ENCODE peak calls at places on chromosomes 6 and 20, in eight cellular contexts. I is ovary; F is CD8-positive, alpha-beta memory T cell; E is GM03348; A is uterus; Y is IMR-90; L is stimulated activated CD8-positive, alpha-beta memory T cell treated with anti-CD3 and anti-CD28 coated beads, Interleukin-2, amount 100 ng/mL, for 1 hour; U is COR-L47. V is an unnamed sample.
A peak's percentile ranks its signal among the peaks of the same experiment; 100 is the strongest.

GRCh38 chr6:44416103-44416502 is 28.6 kb downstream of the CDC5L start:
- DNase-seq in I (no peak), F (no peak), E (peak; percentile 46), A (no peak), Y (peak; percentile 58), L (no peak), U (no peak), V (no peak)

GRCh38 chr20:34891166-34892062 is 15.0 kb downstream of the ACSS2 start:
- DNase-seq in I (no peak), F (no peak), E (peak; percentile 67), A (no peak), Y (peak; percentile 88), L (no peak), U (no peak), V (no peak)

GRCh38 chr6:149088361-149088760 is 229.2 kb upstream of the TAB2 start:
- DNase-seq in I (no peak), F (no peak), E (no peak), A (no peak), Y (no peak), L (no peak), U (no peak), V (no peak)

GRCh38 chr6:142907017-142907470 is 37.9 kb downstream of the HIVEP2 start:
- DNase-seq in I (no peak), F (no peak), E (no peak), A (no peak), Y (no peak), L (no peak), U (no peak), V (no peak)

GRCh38 chr20:61166324-61166723 is 85.7 kb upstream of the CDH4 start:
- DNase-seq in I (no peak), F (no peak), E (peak; percentile 65), A (no peak), Y (no peak), L (no peak), U (no peak), V (no peak)

GRCh38 chr6:2939315-2940009 is 31.9 kb downstream of the SERPINB6 start:
- DNase-seq in I (no peak), F (no peak), E (no peak), A (no peak), Y (no peak), L (no peak), U (no peak), V (no peak)

GRCh38 chr20:63645218-63645617 is 8.0 kb downstream of the STMN3 start:
- DNase-seq in I (no peak), F (no peak), E (no peak), A (no peak), Y (no peak), L (no peak), U (no peak), V (no peak)

GRCh38 chr6:16415677-16416076 is 177.3 kb downstream of the GMPR start:
- DNase-seq in I (no peak), F (no peak), E (no peak), A (no peak), Y (no peak), L (no peak), U (no peak), V (no peak)

GRCh38 chr20:33672426-33673114 is 1.7 kb downstream of the NECAB3 start:
- DNase-seq in I (peak; percentile 40), F (no peak), E (no peak), A (no peak), Y (no peak), L (no peak), U (peak; percentile 87), V (peak; percentile 46)

GRCh38 chr6:30060634-30060981 is 457 bp upstream of the POLR1H start:
- DNase-seq in I (peak; percentile 16), F (no peak), E (peak; percentile 40), A (no peak), Y (peak; percentile 36), L (no peak), U (no peak), V (peak; percentile 69)

GRCh38 chr6:88813045-88813444 is 150.4 kb downstream of the RNGTT start:
- DNase-seq in I (no peak), F (no peak), E (no peak), A (no peak), Y (no peak), L (no peak), U (no peak), V (no peak)

GRCh38 chr6:32666420-32667300 is at the start of gene HLA-DQB1:
- DNase-seq in I (no peak), F (peak; percentile 17), E (peak; percentile 43), A (no peak), Y (no peak), L (peak; percentile 33), U (no peak), V (no peak)

GRCh38 chr20:10217517-10218410 is 866 bp upstream of the SNAP25 start:
- DNase-seq in I (peak; percentile 90), F (no peak), E (no peak), A (peak; percentile 84), Y (peak; percentile 96), L (no peak), U (peak; percentile 79), V (no peak)

GRCh38 chr6:163937071-163937470 is 522.6 kb downstream of the QKI start:
- DNase-seq in I (no peak), F (no peak), E (no peak), A (no peak), Y (no peak), L (no peak), U (no peak), V (no peak)

GRCh38 chr6:168884646-168885086 is 369.0 kb downstream of the THBS2 start:
- DNase-seq in I (peak; percentile 73), F (peak; percentile 79), E (peak; percentile 94), A (peak; percentile 67), Y (peak; percentile 5), L (peak; percentile 58), U (peak; percentile 29), V (peak; percentile 70)

GRCh38 chr6:31609519-31610406 is 5.3 kb upstream of the AIF1 start:
- DNase-seq in I (no peak), F (no peak), E (no peak), A (no peak), Y (no peak), L (no peak), U (peak; percentile 73), V (no peak)

GRCh38 chr6:169252805-169253189 is 849 bp downstream of the THBS2 start:
- DNase-seq in I (no peak), F (no peak), E (peak; percentile 36), A (peak; percentile 58), Y (no peak), L (no peak), U (peak; percentile 32), V (no peak)

GRCh38 chr6:19731286-19731685 is 105.9 kb upstream of the ID4 start:
- DNase-seq in I (no peak), F (no peak), E (peak; percentile 77), A (no peak), Y (peak; percentile 93), L (no peak), U (no peak), V (no peak)

GRCh38 chr20:62832212-62832922 is 15.5 kb downstream of the COL9A3 start:
- DNase-seq in I (no peak), F (no peak), E (peak; percentile 12), A (no peak), Y (no peak), L (no peak), U (no peak), V (peak; percentile 57)

GRCh38 chr20:9411833-9412232 is 102.6 kb upstream of the LAMP5 start:
- DNase-seq in I (no peak), F (no peak), E (no peak), A (no peak), Y (no peak), L (no peak), U (no peak), V (no peak)

GRCh38 chr20:33791959-33792597 is 19.1 kb upstream of the CHMP4B start:
- DNase-seq in I (no peak), F (peak; percentile 45), E (peak; percentile 74), A (peak; percentile 35), Y (peak; percentile 37), L (peak; percentile 14), U (no peak), V (peak; percentile 67)

GRCh38 chr6:169971951-169972651 is 220.7 kb downstream of the ERMARD start:
- DNase-seq in I (peak; percentile 1), F (no peak), E (no peak), A (peak; percentile 6), Y (no peak), L (no peak), U (no peak), V (no peak)

GRCh38 chr6:32116674-32117073 is 7.5 kb upstream of the TNXB start:
- DNase-seq in I (peak; percentile 16), F (no peak), E (no peak), A (no peak), Y (no peak), L (no peak), U (no peak), V (no peak)

GRCh38 chr6:36757943-36758508 is 60.4 kb downstream of the RAB44 start:
- DNase-seq in I (no peak), F (no peak), E (no peak), A (no peak), Y (no peak), L (no peak), U (no peak), V (no peak)

GRCh38 chr6:81450180-81450579 is 302.3 kb downstream of the TENT5A start:
- DNase-seq in I (no peak), F (no peak), E (peak; percentile 53), A (no peak), Y (peak; percentile 67), L (no peak), U (no peak), V (no peak)

GRCh38 chr6:7173843-7174503 is 66.2 kb downstream of the RREB1 start:
- DNase-seq in I (no peak), F (no peak), E (no peak), A (no peak), Y (no peak), L (no peak), U (no peak), V (no peak)

GRCh38 chr20:13586133-13586532 is 52.6 kb downstream of the TASP1 start:
- DNase-seq in I (no peak), F (no peak), E (no peak), A (no peak), Y (no peak), L (no peak), U (no peak), V (no peak)

GRCh38 chr20:60395993-60396392 is 437.8 kb downstream of the CDH26 start:
- DNase-seq in I (no peak), F (no peak), E (no peak), A (no peak), Y (no peak), L (no peak), U (peak; percentile 79), V (no peak)

GRCh38 chr6:106133040-106133439 is 46.9 kb downstream of the PRDM1 start:
- DNase-seq in I (no peak), F (no peak), E (no peak), A (no peak), Y (no peak), L (no peak), U (no peak), V (no peak)

GRCh38 chr6:167502471-167502870 is 177.6 kb downstream of the TTLL2 start:
- DNase-seq in I (no peak), F (no peak), E (no peak), A (no peak), Y (no peak), L (no peak), U (no peak), V (no peak)

GRCh38 chr6:88512951-88513350 is 346.8 kb upstream of the CNR1 start:
- DNase-seq in I (no peak), F (no peak), E (no peak), A (no peak), Y (no peak), L (no peak), U (no peak), V (no peak)